ENCODE peak calls at places on chromosomes 5 and 9, in eight cellular contexts. One of them, this sample, is unnamed.
A peak's percentile ranks its signal among the peaks of the same experiment; 100 is the strongest.

GRCh38 chr5:73268826-73269225 is 95.8 kb downstream of the TMEM174 start:
- DNase-seq in GM23248: no peak
- DNase-seq in heart left ventricle: no peak
- DNase-seq in G401: no peak
- DNase-seq in type B pancreatic cell: no peak
- DNase-seq in fibroblast of pulmonary artery: no peak
- DNase-seq in HTR-8/SVneo: no peak
- DNase-seq in amniotic stem cell: no peak
- DNase-seq in this sample: no peak

GRCh38 chr9:99720455-99721050 is 101.1 kb upstream of the NR4A3 start:
- DNase-seq in heart left ventricle: no peak
- DNase-seq in type B pancreatic cell: no peak
- DNase-seq in GM23248: peak; percentile 48
- DNase-seq in amniotic stem cell: no peak
- DNase-seq in fibroblast of pulmonary artery: peak; percentile 1
- DNase-seq in G401: no peak
- DNase-seq in HTR-8/SVneo: no peak
- DNase-seq in this sample: no peak

GRCh38 chr9:76525196-76525595 is 66.2 kb downstream of the GCNT1 start:
- DNase-seq in fibroblast of pulmonary artery: no peak
- DNase-seq in amniotic stem cell: no peak
- DNase-seq in type B pancreatic cell: no peak
- DNase-seq in heart left ventricle: no peak
- DNase-seq in GM23248: no peak
- DNase-seq in HTR-8/SVneo: no peak
- DNase-seq in G401: no peak
- DNase-seq in this sample: no peak

GRCh38 chr5:54807421-54807820 is 178.0 kb downstream of the ESM1 start:
- DNase-seq in GM23248: peak; percentile 72
- DNase-seq in fibroblast of pulmonary artery: peak; percentile 93
- DNase-seq in HTR-8/SVneo: peak; percentile 83
- DNase-seq in type B pancreatic cell: no peak
- DNase-seq in amniotic stem cell: no peak
- DNase-seq in heart left ventricle: no peak
- DNase-seq in G401: no peak
- DNase-seq in this sample: no peak

GRCh38 chr5:120463991-120464626 is at the start of gene PRR16:
- DNase-seq in HTR-8/SVneo: peak; percentile 60
- DNase-seq in GM23248: peak; percentile 93
- DNase-seq in fibroblast of pulmonary artery: peak; percentile 64
- DNase-seq in type B pancreatic cell: peak; percentile 77
- DNase-seq in amniotic stem cell: peak; percentile 65
- DNase-seq in heart left ventricle: peak; percentile 66
- DNase-seq in G401: peak; percentile 73
- DNase-seq in this sample: no peak

GRCh38 chr5:76714771-76715483 is 999 bp upstream of the F2R start:
- DNase-seq in heart left ventricle: peak; percentile 41
- DNase-seq in amniotic stem cell: no peak
- DNase-seq in G401: peak; percentile 45
- DNase-seq in GM23248: peak; percentile 27
- DNase-seq in type B pancreatic cell: no peak
- DNase-seq in HTR-8/SVneo: no peak
- DNase-seq in fibroblast of pulmonary artery: no peak
- DNase-seq in this sample: no peak

GRCh38 chr5:132487841-132488555 is 2.6 kb downstream of the IRF1 start:
- DNase-seq in HTR-8/SVneo: no peak
- DNase-seq in amniotic stem cell: no peak
- DNase-seq in fibroblast of pulmonary artery: no peak
- DNase-seq in type B pancreatic cell: no peak
- DNase-seq in heart left ventricle: peak; percentile 14
- DNase-seq in GM23248: no peak
- DNase-seq in G401: no peak
- DNase-seq in this sample: no peak

GRCh38 chr9:93962561-93963440 is 7.6 kb upstream of the BARX1 start:
- DNase-seq in G401: peak; percentile 85
- DNase-seq in heart left ventricle: peak; percentile 71
- DNase-seq in HTR-8/SVneo: peak; percentile 74
- DNase-seq in amniotic stem cell: peak; percentile 71
- DNase-seq in type B pancreatic cell: peak; percentile 79
- DNase-seq in fibroblast of pulmonary artery: peak; percentile 90
- DNase-seq in GM23248: peak; percentile 95
- DNase-seq in this sample: peak; percentile 55

GRCh38 chr5:39353714-39354399 is 10.4 kb downstream of the C9 start:
- DNase-seq in heart left ventricle: no peak
- DNase-seq in type B pancreatic cell: no peak
- DNase-seq in HTR-8/SVneo: no peak
- DNase-seq in fibroblast of pulmonary artery: peak; percentile 18
- DNase-seq in amniotic stem cell: no peak
- DNase-seq in GM23248: no peak
- DNase-seq in G401: no peak
- DNase-seq in this sample: no peak

GRCh38 chr9:20929276-20929675 is 102.2 kb downstream of the HACD4 start:
- DNase-seq in type B pancreatic cell: no peak
- DNase-seq in heart left ventricle: no peak
- DNase-seq in fibroblast of pulmonary artery: no peak
- DNase-seq in G401: peak; percentile 84
- DNase-seq in amniotic stem cell: no peak
- DNase-seq in GM23248: no peak
- DNase-seq in HTR-8/SVneo: no peak
- DNase-seq in this sample: no peak

GRCh38 chr9:3342159-3342777 is 183.5 kb downstream of the RFX3 start:
- DNase-seq in type B pancreatic cell: no peak
- DNase-seq in amniotic stem cell: no peak
- DNase-seq in fibroblast of pulmonary artery: peak; percentile 83
- DNase-seq in G401: no peak
- DNase-seq in heart left ventricle: no peak
- DNase-seq in HTR-8/SVneo: no peak
- DNase-seq in GM23248: peak; percentile 71
- DNase-seq in this sample: no peak